ENCODE peak calls at places on chromosomes 16 and 17, in seven cellular contexts. L, M, H, A, Y, S and F are unnamed samples.

GRCh38 chr16:85498607-85499006 is 114.5 kb upstream of the GSE1 start:
- DNase-seq in S (no peak), A (no peak), M (peak), H (no peak), L (no peak), Y (no peak), F (no peak)

GRCh38 chr16:89123001-89123830 is 29.6 kb downstream of the ACSF3 start:
- DNase-seq in H (peak), S (no peak), L (no peak), Y (no peak), A (no peak), M (no peak), F (no peak)

GRCh38 chr17:65811043-65811442 is 249.6 kb upstream of the AXIN2 start:
- DNase-seq in S (no peak), L (no peak), M (no peak), H (no peak), A (no peak), Y (no peak), F (no peak)

GRCh38 chr17:35540589-35541404 is 3.3 kb upstream of the SLFN12L start:
- DNase-seq in H (peak), Y (no peak), M (no peak), L (peak), A (no peak), S (peak), F (peak)

GRCh38 chr16:87033541-87034300 is 283.5 kb downstream of the C16orf95 start:
- DNase-seq in M (no peak), A (no peak), L (no peak), H (no peak), S (no peak), Y (no peak), F (no peak)

GRCh38 chr16:85465328-85466307 is 147.5 kb upstream of the GSE1 start:
- DNase-seq in M (peak), A (no peak), S (no peak), L (no peak), H (peak), Y (no peak), F (no peak)

GRCh38 chr17:82342361-82343079 is 9.0 kb upstream of the SECTM1 start:
- DNase-seq in M (no peak), L (no peak), A (no peak), Y (no peak), S (no peak), H (no peak), F (no peak)

GRCh38 chr17:49910094-49910857 is 58.7 kb upstream of the DLX4 start:
- DNase-seq in A (no peak), L (no peak), M (no peak), S (no peak), Y (no peak), H (peak), F (no peak)

GRCh38 chr17:47685556-47686275 is 8.2 kb upstream of the TBKBP1 start:
- DNase-seq in H (no peak), A (no peak), Y (no peak), S (no peak), M (no peak), L (no peak), F (no peak)

GRCh38 chr17:2029911-2030778 is at the start of gene DPH1:
- DNase-seq in L (peak), H (peak), M (peak), Y (peak), S (peak), A (peak), F (peak)

GRCh38 chr16:239948-240277 is 5.3 kb downstream of the FAM234A start:
- DNase-seq in S (no peak), H (no peak), A (no peak), L (no peak), M (no peak), Y (no peak), F (no peak)

GRCh38 chr17:5099271-5099670 is 12.4 kb downstream of the ZNF232 start:
- DNase-seq in L (no peak), H (no peak), Y (no peak), A (no peak), S (no peak), M (no peak), F (no peak)

GRCh38 chr16:78770353-78771091 is 671.1 kb downstream of the WWOX start:
- DNase-seq in H (no peak), A (peak), M (peak), Y (peak), L (peak), S (peak), F (peak)

GRCh38 chr16:86349338-86349900 is 160.9 kb upstream of the FOXF1 start:
- DNase-seq in S (no peak), H (no peak), Y (no peak), M (no peak), L (no peak), A (no peak), F (no peak)

GRCh38 chr16:72191551-72191950 is 19.6 kb upstream of the PMFBP1 start:
- DNase-seq in H (no peak), L (no peak), M (no peak), S (no peak), Y (no peak), A (no peak), F (no peak)

GRCh38 chr17:41734139-41734948 is at the start of gene HAP1:
- DNase-seq in A (peak), L (no peak), M (peak), S (peak), Y (peak), H (peak), F (no peak)

GRCh38 chr16:12639044-12639443 is 164.6 kb downstream of the CPPED1 start:
- DNase-seq in A (no peak), S (no peak), L (no peak), M (no peak), Y (no peak), H (peak), F (no peak)

GRCh38 chr17:146546-146945 is 9.2 kb downstream of the SCGB1C2 start:
- DNase-seq in L (no peak), H (no peak), S (peak), A (no peak), M (no peak), Y (no peak), F (no peak)

GRCh38 chr16:73166972-73167550 is 119.1 kb upstream of the ZFHX3 start:
- DNase-seq in M (no peak), S (no peak), H (peak), Y (no peak), A (no peak), L (no peak), F (no peak)

GRCh38 chr17:27296427-27296979 is 2.6 kb downstream of the WSB1 start:
- DNase-seq in S (no peak), A (no peak), H (peak), M (no peak), L (no peak), Y (no peak), F (no peak)

GRCh38 chr16:24151482-24151939 is 104.6 kb upstream of the CACNG3 start:
- DNase-seq in M (no peak), L (no peak), A (no peak), H (no peak), Y (no peak), S (no peak), F (no peak)

GRCh38 chr17:64455993-64456885 is 7.3 kb downstream of the MILR1 start:
- DNase-seq in M (no peak), L (no peak), S (no peak), H (no peak), A (no peak), Y (no peak), F (no peak)

GRCh38 chr17:75238020-75238580 is 23.3 kb downstream of the GGA3 start:
- DNase-seq in L (no peak), A (no peak), H (no peak), S (no peak), Y (no peak), M (no peak), F (no peak)

GRCh38 chr16:87492241-87492635 is 586 bp downstream of the ZCCHC14 start:
- DNase-seq in Y (no peak), L (no peak), S (no peak), A (no peak), H (no peak), M (no peak), F (no peak)

GRCh38 chr16:25966172-25967097 is 274.7 kb downstream of the HS3ST4 start:
- DNase-seq in A (no peak), M (no peak), S (no peak), Y (no peak), H (no peak), L (no peak), F (no peak)

GRCh38 chr17:34375598-34375997 is 12.6 kb upstream of the CCL1 start:
- DNase-seq in S (no peak), M (no peak), A (no peak), Y (no peak), L (no peak), H (no peak), F (no peak)

GRCh38 chr16:81616321-81617020 is 162.6 kb upstream of the PLCG2 start:
- DNase-seq in A (no peak), Y (no peak), S (peak), H (peak), M (no peak), L (peak), F (peak)

GRCh38 chr17:14123579-14124278 is 54.4 kb downstream of the COX10 start:
- DNase-seq in A (no peak), M (no peak), Y (no peak), H (no peak), L (no peak), S (no peak), F (no peak)

GRCh38 chr17:35596530-35597233 is 9.6 kb downstream of the AP2B1 start:
- DNase-seq in S (no peak), A (no peak), L (no peak), M (no peak), Y (no peak), H (no peak), F (no peak)

GRCh38 chr17:73198201-73198929 is 5.5 kb downstream of the COG1 start:
- DNase-seq in Y (no peak), M (no peak), L (no peak), A (no peak), S (no peak), H (no peak), F (no peak)

GRCh38 chr16:66872524-66872923 is 7.8 kb upstream of the PDP2 start:
- DNase-seq in M (no peak), H (no peak), L (no peak), Y (no peak), A (no peak), S (no peak), F (no peak)

GRCh38 chr17:69218986-69219385 is 9.6 kb downstream of the ABCA10 start:
- DNase-seq in Y (no peak), A (no peak), M (no peak), H (no peak), S (no peak), L (no peak), F (no peak)

GRCh38 chr17:44076716-44077594 is 6.4 kb downstream of the G6PC3 start:
- DNase-seq in Y (no peak), M (no peak), A (no peak), L (no peak), H (no peak), S (no peak), F (no peak)

GRCh38 chr17:47789611-47790520 is 31.7 kb downstream of the OSBPL7 start:
- DNase-seq in M (peak), S (peak), L (no peak), H (peak), Y (peak), A (peak), F (peak)

GRCh38 chr17:82086941-82087906 is 10.8 kb downstream of the FASN start:
- DNase-seq in H (no peak), S (no peak), L (no peak), M (no peak), A (no peak), Y (no peak), F (no peak)

GRCh38 chr16:24524855-24525652 is 14.3 kb upstream of the RBBP6 start:
- DNase-seq in Y (no peak), A (no peak), M (no peak), H (peak), L (no peak), S (no peak), F (no peak)